ENCODE peak calls at places on chromosome 4, in ten cellular contexts. One of them, this sample, is unnamed.

GRCh38 chr4:687975-688694 is 816 bp downstream of the SLC49A3 start:
- DNase-seq in aorta: no peak
- DNase-seq in HCT116: no peak
- DNase-seq in left lung: peak
- DNase-seq in OCI-LY7: no peak
- DNase-seq in coronary artery: no peak
- DNase-seq in IMR-90: no peak
- DNase-seq in right lobe of liver: peak
- DNase-seq in tibial nerve: no peak
- DNase-seq in WERI-Rb-1: no peak
- DNase-seq in this sample: no peak

GRCh38 chr4:158172558-158173258 is at the start of gene GASK1B:
- DNase-seq in aorta: no peak
- DNase-seq in HCT116: peak
- DNase-seq in left lung: peak
- DNase-seq in OCI-LY7: peak
- DNase-seq in coronary artery: no peak
- DNase-seq in IMR-90: peak
- DNase-seq in right lobe of liver: no peak
- DNase-seq in tibial nerve: peak
- DNase-seq in WERI-Rb-1: peak
- DNase-seq in this sample: peak

GRCh38 chr4:36979494-36979893 is 265.0 kb upstream of the NWD2 start:
- DNase-seq in aorta: no peak
- DNase-seq in HCT116: no peak
- DNase-seq in left lung: no peak
- DNase-seq in OCI-LY7: no peak
- DNase-seq in coronary artery: no peak
- DNase-seq in IMR-90: no peak
- DNase-seq in right lobe of liver: no peak
- DNase-seq in tibial nerve: no peak
- DNase-seq in WERI-Rb-1: no peak
- DNase-seq in this sample: no peak

GRCh38 chr4:73871911-73872310 is 2.7 kb downstream of the CXCL1 start:
- DNase-seq in aorta: no peak
- DNase-seq in HCT116: no peak
- DNase-seq in left lung: no peak
- DNase-seq in OCI-LY7: no peak
- DNase-seq in coronary artery: no peak
- DNase-seq in IMR-90: no peak
- DNase-seq in right lobe of liver: no peak
- DNase-seq in tibial nerve: no peak
- DNase-seq in WERI-Rb-1: no peak
- DNase-seq in this sample: no peak

GRCh38 chr4:40990202-40990898 is 224.0 kb downstream of the APBB2 start:
- DNase-seq in aorta: no peak
- DNase-seq in HCT116: peak
- DNase-seq in left lung: no peak
- DNase-seq in OCI-LY7: no peak
- DNase-seq in coronary artery: no peak
- DNase-seq in IMR-90: peak
- DNase-seq in right lobe of liver: no peak
- DNase-seq in tibial nerve: no peak
- DNase-seq in WERI-Rb-1: no peak
- DNase-seq in this sample: no peak

GRCh38 chr4:76002176-76002575 is 5.1 kb downstream of the CXCL9 start:
- DNase-seq in aorta: no peak
- DNase-seq in HCT116: no peak
- DNase-seq in left lung: no peak
- DNase-seq in OCI-LY7: no peak
- DNase-seq in coronary artery: no peak
- DNase-seq in IMR-90: peak
- DNase-seq in right lobe of liver: no peak
- DNase-seq in tibial nerve: no peak
- DNase-seq in WERI-Rb-1: no peak
- DNase-seq in this sample: no peak

GRCh38 chr4:58061967-58062366 is 951.8 kb upstream of the IGFBP7 start:
- DNase-seq in aorta: no peak
- DNase-seq in HCT116: no peak
- DNase-seq in left lung: no peak
- DNase-seq in OCI-LY7: no peak
- DNase-seq in coronary artery: no peak
- DNase-seq in IMR-90: no peak
- DNase-seq in right lobe of liver: no peak
- DNase-seq in tibial nerve: no peak
- DNase-seq in WERI-Rb-1: no peak
- DNase-seq in this sample: no peak

GRCh38 chr4:56908206-56909082 is 744 bp downstream of the REST start:
- DNase-seq in aorta: peak
- DNase-seq in HCT116: no peak
- DNase-seq in left lung: peak
- DNase-seq in OCI-LY7: peak
- DNase-seq in coronary artery: peak
- DNase-seq in IMR-90: peak
- DNase-seq in right lobe of liver: peak
- DNase-seq in tibial nerve: peak
- DNase-seq in WERI-Rb-1: peak
- DNase-seq in this sample: peak

GRCh38 chr4:159484049-159484448 is 381.2 kb downstream of the RAPGEF2 start:
- DNase-seq in aorta: no peak
- DNase-seq in HCT116: no peak
- DNase-seq in left lung: no peak
- DNase-seq in OCI-LY7: no peak
- DNase-seq in coronary artery: no peak
- DNase-seq in IMR-90: no peak
- DNase-seq in right lobe of liver: no peak
- DNase-seq in tibial nerve: no peak
- DNase-seq in WERI-Rb-1: no peak
- DNase-seq in this sample: no peak

GRCh38 chr4:149370002-149370401 is 445.6 kb downstream of the IQCM start:
- DNase-seq in aorta: no peak
- DNase-seq in HCT116: no peak
- DNase-seq in left lung: no peak
- DNase-seq in OCI-LY7: no peak
- DNase-seq in coronary artery: no peak
- DNase-seq in IMR-90: no peak
- DNase-seq in right lobe of liver: no peak
- DNase-seq in tibial nerve: no peak
- DNase-seq in WERI-Rb-1: no peak
- DNase-seq in this sample: no peak

GRCh38 chr4:89712141-89712540 is 124.8 kb downstream of the SNCA start:
- DNase-seq in aorta: no peak
- DNase-seq in HCT116: no peak
- DNase-seq in left lung: no peak
- DNase-seq in OCI-LY7: no peak
- DNase-seq in coronary artery: no peak
- DNase-seq in IMR-90: peak
- DNase-seq in right lobe of liver: no peak
- DNase-seq in tibial nerve: no peak
- DNase-seq in WERI-Rb-1: no peak
- DNase-seq in this sample: no peak

GRCh38 chr4:6175426-6175825 is 24.9 kb downstream of the JAKMIP1 start:
- DNase-seq in aorta: peak
- DNase-seq in HCT116: no peak
- DNase-seq in left lung: no peak
- DNase-seq in OCI-LY7: no peak
- DNase-seq in coronary artery: no peak
- DNase-seq in IMR-90: no peak
- DNase-seq in right lobe of liver: no peak
- DNase-seq in tibial nerve: no peak
- DNase-seq in WERI-Rb-1: no peak
- DNase-seq in this sample: no peak

GRCh38 chr4:6172093-6172926 is 28.0 kb downstream of the JAKMIP1 start:
- DNase-seq in aorta: peak
- DNase-seq in HCT116: no peak
- DNase-seq in left lung: no peak
- DNase-seq in OCI-LY7: no peak
- DNase-seq in coronary artery: no peak
- DNase-seq in IMR-90: no peak
- DNase-seq in right lobe of liver: no peak
- DNase-seq in tibial nerve: no peak
- DNase-seq in WERI-Rb-1: no peak
- DNase-seq in this sample: no peak

GRCh38 chr4:6169239-6169638 is 31.1 kb downstream of the JAKMIP1 start:
- DNase-seq in aorta: peak
- DNase-seq in HCT116: no peak
- DNase-seq in left lung: no peak
- DNase-seq in OCI-LY7: no peak
- DNase-seq in coronary artery: no peak
- DNase-seq in IMR-90: no peak
- DNase-seq in right lobe of liver: no peak
- DNase-seq in tibial nerve: no peak
- DNase-seq in WERI-Rb-1: no peak
- DNase-seq in this sample: no peak

GRCh38 chr4:6177587-6178197 is 22.7 kb downstream of the JAKMIP1 start:
- DNase-seq in aorta: peak
- DNase-seq in HCT116: no peak
- DNase-seq in left lung: no peak
- DNase-seq in OCI-LY7: peak
- DNase-seq in coronary artery: no peak
- DNase-seq in IMR-90: no peak
- DNase-seq in right lobe of liver: no peak
- DNase-seq in tibial nerve: no peak
- DNase-seq in WERI-Rb-1: peak
- DNase-seq in this sample: no peak

GRCh38 chr4:6172927-6173200 is 27.5 kb downstream of the JAKMIP1 start:
- DNase-seq in aorta: no peak
- DNase-seq in HCT116: no peak
- DNase-seq in left lung: no peak
- DNase-seq in OCI-LY7: no peak
- DNase-seq in coronary artery: no peak
- DNase-seq in IMR-90: no peak
- DNase-seq in right lobe of liver: no peak
- DNase-seq in tibial nerve: no peak
- DNase-seq in WERI-Rb-1: no peak
- DNase-seq in this sample: no peak
- H3K27ac ChIP-seq in aorta: no peak
- H3K27ac ChIP-seq in HCT116: no peak
- H3K27ac ChIP-seq in left lung: no peak
- H3K27ac ChIP-seq in OCI-LY7: no peak
- H3K27ac ChIP-seq in coronary artery: no peak
- H3K27ac ChIP-seq in IMR-90: no peak
- H3K27ac ChIP-seq in right lobe of liver: no peak
- H3K27ac ChIP-seq in tibial nerve: no peak
- H3K27ac ChIP-seq in WERI-Rb-1: no peak
- H3K27ac ChIP-seq in this sample: no peak

GRCh38 chr4:13546855-13547562 is 2.7 kb upstream of the NKX3-2 start:
- DNase-seq in aorta: peak
- DNase-seq in HCT116: no peak
- DNase-seq in left lung: no peak
- DNase-seq in OCI-LY7: peak
- DNase-seq in coronary artery: no peak
- DNase-seq in IMR-90: no peak
- DNase-seq in right lobe of liver: no peak
- DNase-seq in tibial nerve: no peak
- DNase-seq in WERI-Rb-1: peak
- DNase-seq in this sample: no peak
- H3K4me3 ChIP-seq in aorta: no peak
- H3K4me3 ChIP-seq in HCT116: peak
- H3K4me3 ChIP-seq in left lung: peak
- H3K4me3 ChIP-seq in OCI-LY7: peak
- H3K4me3 ChIP-seq in coronary artery: peak
- H3K4me3 ChIP-seq in IMR-90: peak
- H3K4me3 ChIP-seq in right lobe of liver: peak
- H3K4me3 ChIP-seq in tibial nerve: peak
- H3K4me3 ChIP-seq in WERI-Rb-1: peak
- H3K4me3 ChIP-seq in this sample: no peak

GRCh38 chr4:147599764-147600163 is 17.4 kb upstream of the TMEM184C start:
- DNase-seq in aorta: no peak
- DNase-seq in HCT116: no peak
- DNase-seq in left lung: no peak
- DNase-seq in OCI-LY7: no peak
- DNase-seq in coronary artery: no peak
- DNase-seq in IMR-90: peak
- DNase-seq in right lobe of liver: no peak
- DNase-seq in tibial nerve: no peak
- DNase-seq in WERI-Rb-1: no peak
- DNase-seq in this sample: no peak

GRCh38 chr4:147596976-147597375 is 20.2 kb upstream of the TMEM184C start:
- DNase-seq in aorta: no peak
- DNase-seq in HCT116: no peak
- DNase-seq in left lung: peak
- DNase-seq in OCI-LY7: no peak
- DNase-seq in coronary artery: no peak
- DNase-seq in IMR-90: peak
- DNase-seq in right lobe of liver: no peak
- DNase-seq in tibial nerve: no peak
- DNase-seq in WERI-Rb-1: no peak
- DNase-seq in this sample: no peak

GRCh38 chr4:147596377-147596776 is 20.8 kb upstream of the TMEM184C start:
- DNase-seq in aorta: no peak
- DNase-seq in HCT116: peak
- DNase-seq in left lung: no peak
- DNase-seq in OCI-LY7: no peak
- DNase-seq in coronary artery: no peak
- DNase-seq in IMR-90: peak
- DNase-seq in right lobe of liver: no peak
- DNase-seq in tibial nerve: no peak
- DNase-seq in WERI-Rb-1: no peak
- DNase-seq in this sample: no peak

GRCh38 chr4:147599206-147599605 is 18.0 kb upstream of the TMEM184C start:
- DNase-seq in aorta: no peak
- DNase-seq in HCT116: no peak
- DNase-seq in left lung: no peak
- DNase-seq in OCI-LY7: no peak
- DNase-seq in coronary artery: no peak
- DNase-seq in IMR-90: no peak
- DNase-seq in right lobe of liver: no peak
- DNase-seq in tibial nerve: no peak
- DNase-seq in WERI-Rb-1: no peak
- DNase-seq in this sample: no peak

DNA sequence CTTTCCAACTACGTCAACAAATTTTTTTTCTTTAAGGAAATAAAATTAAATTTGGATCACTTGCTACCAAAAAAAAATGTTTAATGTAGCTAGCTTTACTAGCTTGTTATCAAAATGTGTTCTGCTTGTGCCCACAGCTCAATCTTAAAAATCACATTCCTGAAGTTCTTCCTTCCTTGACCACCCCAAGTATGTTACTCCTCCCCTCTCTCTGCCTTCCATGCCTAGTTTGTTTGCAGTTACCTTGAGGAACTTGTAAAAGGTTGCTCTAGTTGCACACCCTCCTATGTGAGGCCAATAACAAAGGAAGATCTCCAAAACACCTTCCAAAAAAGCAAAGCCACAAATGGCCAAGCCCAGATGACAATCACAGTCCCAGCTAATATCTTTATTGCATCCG is 19.6 kb upstream of the TMEM184C start:
- DNase-seq in aorta: no peak
- DNase-seq in HCT116: no peak
- DNase-seq in left lung: no peak
- DNase-seq in OCI-LY7: no peak
- DNase-seq in coronary artery: no peak
- DNase-seq in IMR-90: no peak
- DNase-seq in right lobe of liver: no peak
- DNase-seq in tibial nerve: no peak
- DNase-seq in WERI-Rb-1: no peak
- DNase-seq in this sample: no peak
- H3K27ac ChIP-seq in aorta: no peak
- H3K27ac ChIP-seq in HCT116: no peak
- H3K27ac ChIP-seq in left lung: peak
- H3K27ac ChIP-seq in OCI-LY7: no peak
- H3K27ac ChIP-seq in coronary artery: peak
- H3K27ac ChIP-seq in IMR-90: peak
- H3K27ac ChIP-seq in right lobe of liver: no peak
- H3K27ac ChIP-seq in tibial nerve: no peak
- H3K27ac ChIP-seq in WERI-Rb-1: no peak
- H3K27ac ChIP-seq in this sample: no peak

GRCh38 chr4:9969526-9970398 is 51.5 kb downstream of the SLC2A9 start:
- DNase-seq in aorta: no peak
- DNase-seq in HCT116: no peak
- DNase-seq in left lung: no peak
- DNase-seq in OCI-LY7: no peak
- DNase-seq in coronary artery: no peak
- DNase-seq in IMR-90: no peak
- DNase-seq in right lobe of liver: no peak
- DNase-seq in tibial nerve: no peak
- DNase-seq in WERI-Rb-1: no peak
- DNase-seq in this sample: no peak
- H3K4me3 ChIP-seq in aorta: no peak
- H3K4me3 ChIP-seq in HCT116: no peak
- H3K4me3 ChIP-seq in left lung: no peak
- H3K4me3 ChIP-seq in OCI-LY7: peak
- H3K4me3 ChIP-seq in coronary artery: no peak
- H3K4me3 ChIP-seq in IMR-90: no peak
- H3K4me3 ChIP-seq in right lobe of liver: no peak
- H3K4me3 ChIP-seq in tibial nerve: no peak
- H3K4me3 ChIP-seq in WERI-Rb-1: no peak
- H3K4me3 ChIP-seq in this sample: no peak

This sample was measured in uterus.